ENCODE peak calls at places on chromosome 20, in five cellular contexts. One of them, this sample, is unnamed.

GRCh38 chr20:58900292-58900931 is 47.9 kb downstream of the GNAS start:
- DNase-seq in uterus: no peak
- DNase-seq in ovary: no peak
- DNase-seq in right lobe of liver: no peak
- DNase-seq in H9: no peak
- DNase-seq in this sample: no peak

GRCh38 chr20:61913423-61914225 is 152.1 kb downstream of the TAF4 start:
- DNase-seq in uterus: no peak
- DNase-seq in ovary: no peak
- DNase-seq in right lobe of liver: no peak
- DNase-seq in H9: no peak
- DNase-seq in this sample: no peak

GRCh38 chr20:57502331-57502700 is 22.6 kb downstream of the CTCFL start:
- DNase-seq in uterus: no peak
- DNase-seq in ovary: no peak
- DNase-seq in right lobe of liver: no peak
- DNase-seq in H9: no peak
- DNase-seq in this sample: no peak

GRCh38 chr20:25247100-25247665 is 702 bp upstream of the PYGB start:
- DNase-seq in uterus: peak
- DNase-seq in ovary: no peak
- DNase-seq in right lobe of liver: peak
- DNase-seq in H9: peak
- DNase-seq in this sample: peak

GRCh38 chr20:59577809-59578601 is 26.3 kb upstream of the PHACTR3 start:
- DNase-seq in uterus: no peak
- DNase-seq in ovary: peak
- DNase-seq in right lobe of liver: peak
- DNase-seq in H9: no peak
- DNase-seq in this sample: peak

GRCh38 chr20:62668441-62669027 is 26.2 kb downstream of the SLCO4A1 start:
- DNase-seq in uterus: peak
- DNase-seq in ovary: peak
- DNase-seq in right lobe of liver: no peak
- DNase-seq in H9: peak
- DNase-seq in this sample: no peak

GRCh38 chr20:6868864-6869263 is 101.4 kb downstream of the BMP2 start:
- DNase-seq in uterus: no peak
- DNase-seq in ovary: peak
- DNase-seq in right lobe of liver: no peak
- DNase-seq in H9: no peak
- DNase-seq in this sample: no peak

GRCh38 chr20:13464702-13465101 is 174.0 kb downstream of the TASP1 start:
- DNase-seq in uterus: no peak
- DNase-seq in ovary: no peak
- DNase-seq in right lobe of liver: no peak
- DNase-seq in H9: no peak
- DNase-seq in this sample: no peak

GRCh38 chr20:3760980-3761379 is 6.6 kb downstream of the ADISSP start:
- DNase-seq in uterus: no peak
- DNase-seq in ovary: no peak
- DNase-seq in right lobe of liver: no peak
- DNase-seq in H9: no peak
- DNase-seq in this sample: no peak

GRCh38 chr20:50296450-50297375 is 106.1 kb downstream of the CEBPB start:
- DNase-seq in uterus: peak
- DNase-seq in ovary: peak
- DNase-seq in right lobe of liver: peak
- DNase-seq in H9: no peak
- DNase-seq in this sample: no peak

GRCh38 chr20:13205848-13206434 is 15.1 kb upstream of the ISM1 start:
- DNase-seq in uterus: no peak
- DNase-seq in ovary: no peak
- DNase-seq in right lobe of liver: no peak
- DNase-seq in H9: no peak
- DNase-seq in this sample: no peak

GRCh38 chr20:18058661-18059467 is 1.1 kb upstream of the OVOL2 start:
- DNase-seq in uterus: no peak
- DNase-seq in ovary: no peak
- DNase-seq in right lobe of liver: no peak
- DNase-seq in H9: peak
- DNase-seq in this sample: no peak

GRCh38 chr20:37627060-37627766 is 66.6 kb upstream of the CTNNBL1 start:
- DNase-seq in uterus: no peak
- DNase-seq in ovary: peak
- DNase-seq in right lobe of liver: no peak
- DNase-seq in H9: peak
- DNase-seq in this sample: no peak

GRCh38 chr20:20593447-20594170 is 118.8 kb downstream of the RALGAPA2 start:
- DNase-seq in uterus: no peak
- DNase-seq in ovary: peak
- DNase-seq in right lobe of liver: no peak
- DNase-seq in H9: peak
- DNase-seq in this sample: no peak

GRCh38 chr20:46544576-46544975 is 5.9 kb downstream of the OCSTAMP start:
- DNase-seq in uterus: no peak
- DNase-seq in ovary: no peak
- DNase-seq in right lobe of liver: no peak
- DNase-seq in H9: no peak
- DNase-seq in this sample: no peak

GRCh38 chr20:3247638-3248037 is 8.6 kb upstream of the SLC4A11 start:
- DNase-seq in uterus: no peak
- DNase-seq in ovary: no peak
- DNase-seq in right lobe of liver: no peak
- DNase-seq in H9: no peak
- DNase-seq in this sample: no peak

GRCh38 chr20:45336530-45337366 is 11.5 kb downstream of the SDC4 start:
- DNase-seq in uterus: peak
- DNase-seq in ovary: no peak
- DNase-seq in right lobe of liver: peak
- DNase-seq in H9: no peak
- DNase-seq in this sample: no peak

GRCh38 chr20:35318502-35319157 is 26.4 kb upstream of the FAM83C start:
- DNase-seq in uterus: peak
- DNase-seq in ovary: no peak
- DNase-seq in right lobe of liver: no peak
- DNase-seq in H9: no peak
- DNase-seq in this sample: no peak

GRCh38 chr20:35207950-35208611 is 18.4 kb upstream of the MMP24 start:
- DNase-seq in uterus: peak
- DNase-seq in ovary: peak
- DNase-seq in right lobe of liver: peak
- DNase-seq in H9: peak
- DNase-seq in this sample: peak

DNA sequence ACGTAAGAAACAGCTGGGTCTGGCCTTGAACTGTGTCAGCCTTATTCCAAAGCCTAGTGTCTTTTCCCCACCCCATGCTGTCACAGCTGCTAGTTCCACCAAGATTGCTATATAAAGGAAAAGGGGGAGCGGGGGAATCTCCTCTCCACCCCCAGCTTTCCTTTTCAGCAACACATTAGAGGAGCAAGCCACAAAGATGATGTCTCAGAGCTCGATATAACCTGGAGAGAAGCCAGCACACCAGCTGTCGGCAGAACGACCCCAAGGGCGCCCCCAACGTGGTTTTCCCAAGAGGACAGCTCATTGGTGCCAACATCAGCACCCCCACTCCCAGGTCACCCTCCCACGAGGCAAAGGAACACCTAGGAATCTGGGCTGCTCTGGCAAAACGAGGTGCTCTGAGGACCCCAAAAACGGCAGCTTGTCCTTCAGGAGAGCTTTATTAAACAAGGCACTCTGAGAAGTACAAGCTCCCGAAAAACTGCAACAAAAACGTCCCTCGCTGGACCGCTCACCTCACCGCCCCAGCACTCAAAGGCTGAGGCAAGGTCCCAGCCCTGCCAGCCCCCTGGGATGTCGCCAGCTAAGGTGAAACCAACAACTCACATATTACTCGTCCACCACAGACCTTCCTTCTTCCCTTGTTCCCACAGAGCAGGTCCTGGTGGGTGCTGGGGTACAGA is 36.3 kb downstream of the ATP9A start:
- DNase-seq in uterus: no peak
- DNase-seq in ovary: peak
- DNase-seq in right lobe of liver: no peak
- DNase-seq in H9: no peak
- DNase-seq in this sample: no peak
- H3K27ac ChIP-seq in uterus: peak
- H3K27ac ChIP-seq in ovary: peak
- H3K27ac ChIP-seq in right lobe of liver: no peak
- H3K27ac ChIP-seq in H9: no peak
- H3K27ac ChIP-seq in this sample: no peak

GRCh38 chr20:43942213-43942590 is 27.6 kb downstream of the TOX2 start:
- DNase-seq in uterus: no peak
- DNase-seq in ovary: no peak
- DNase-seq in right lobe of liver: no peak
- DNase-seq in H9: no peak
- DNase-seq in this sample: no peak
- H3K27ac ChIP-seq in uterus: no peak
- H3K27ac ChIP-seq in ovary: no peak
- H3K27ac ChIP-seq in right lobe of liver: peak
- H3K27ac ChIP-seq in H9: no peak
- H3K27ac ChIP-seq in this sample: no peak

DNA sequence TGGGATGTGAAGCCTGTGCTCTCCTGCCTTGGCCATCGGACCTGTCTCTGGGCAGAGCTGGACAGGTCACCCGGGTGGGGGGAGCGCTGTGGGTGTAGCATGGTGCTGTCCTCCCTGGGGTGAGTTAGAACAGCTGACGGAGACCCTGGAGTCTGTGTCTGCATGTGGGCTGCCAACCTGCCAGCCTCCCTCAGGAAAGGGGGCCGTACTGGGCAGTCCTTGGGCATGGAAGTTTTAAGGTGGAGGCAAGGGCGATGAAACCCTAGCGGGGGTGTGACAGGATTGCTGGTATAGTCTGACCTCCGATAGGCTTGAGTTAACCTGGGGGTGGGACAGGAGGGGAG is 2.4 kb downstream of the SOX18 start:
- DNase-seq in uterus: no peak
- DNase-seq in ovary: no peak
- DNase-seq in right lobe of liver: no peak
- DNase-seq in H9: no peak
- DNase-seq in this sample: no peak
- H3K27ac ChIP-seq in uterus: no peak
- H3K27ac ChIP-seq in ovary: no peak
- H3K27ac ChIP-seq in right lobe of liver: no peak
- H3K27ac ChIP-seq in H9: no peak
- H3K27ac ChIP-seq in this sample: no peak

DNA sequence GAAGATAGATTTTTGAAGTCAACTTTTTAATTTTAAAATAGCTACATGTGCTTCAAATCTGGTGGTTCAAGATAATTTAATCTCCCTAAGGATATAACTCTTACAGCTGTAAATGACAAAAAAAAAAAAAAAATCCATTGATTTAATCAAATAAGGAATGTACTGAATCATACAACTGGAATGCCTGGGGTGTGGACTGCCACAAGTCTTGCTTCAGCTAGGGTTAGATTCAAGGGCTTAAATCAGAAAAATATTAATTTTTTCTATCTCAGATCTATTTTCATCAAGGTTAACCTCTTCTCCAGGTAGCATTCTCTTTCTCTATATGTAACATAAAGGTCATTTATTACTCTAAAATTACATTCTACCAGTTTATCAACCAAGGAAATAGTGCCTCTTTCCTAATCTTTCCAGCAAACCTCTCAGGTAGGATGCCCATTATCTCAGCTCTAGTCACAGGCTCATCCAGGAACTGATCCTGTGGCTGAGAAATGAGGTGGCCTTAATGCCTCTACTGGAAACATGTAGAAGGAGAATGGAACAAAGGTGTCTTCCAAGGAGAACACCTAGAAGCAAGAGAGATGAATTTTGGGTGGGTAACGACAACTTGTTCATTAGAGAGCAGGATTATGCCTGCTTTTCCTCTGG is 466.9 kb downstream of the CBLN4 start:
- DNase-seq in uterus: no peak
- DNase-seq in ovary: no peak
- DNase-seq in right lobe of liver: no peak
- DNase-seq in H9: no peak
- DNase-seq in this sample: no peak
- H3K27ac ChIP-seq in uterus: no peak
- H3K27ac ChIP-seq in ovary: no peak
- H3K27ac ChIP-seq in right lobe of liver: no peak
- H3K27ac ChIP-seq in H9: no peak
- H3K27ac ChIP-seq in this sample: no peak

DNA sequence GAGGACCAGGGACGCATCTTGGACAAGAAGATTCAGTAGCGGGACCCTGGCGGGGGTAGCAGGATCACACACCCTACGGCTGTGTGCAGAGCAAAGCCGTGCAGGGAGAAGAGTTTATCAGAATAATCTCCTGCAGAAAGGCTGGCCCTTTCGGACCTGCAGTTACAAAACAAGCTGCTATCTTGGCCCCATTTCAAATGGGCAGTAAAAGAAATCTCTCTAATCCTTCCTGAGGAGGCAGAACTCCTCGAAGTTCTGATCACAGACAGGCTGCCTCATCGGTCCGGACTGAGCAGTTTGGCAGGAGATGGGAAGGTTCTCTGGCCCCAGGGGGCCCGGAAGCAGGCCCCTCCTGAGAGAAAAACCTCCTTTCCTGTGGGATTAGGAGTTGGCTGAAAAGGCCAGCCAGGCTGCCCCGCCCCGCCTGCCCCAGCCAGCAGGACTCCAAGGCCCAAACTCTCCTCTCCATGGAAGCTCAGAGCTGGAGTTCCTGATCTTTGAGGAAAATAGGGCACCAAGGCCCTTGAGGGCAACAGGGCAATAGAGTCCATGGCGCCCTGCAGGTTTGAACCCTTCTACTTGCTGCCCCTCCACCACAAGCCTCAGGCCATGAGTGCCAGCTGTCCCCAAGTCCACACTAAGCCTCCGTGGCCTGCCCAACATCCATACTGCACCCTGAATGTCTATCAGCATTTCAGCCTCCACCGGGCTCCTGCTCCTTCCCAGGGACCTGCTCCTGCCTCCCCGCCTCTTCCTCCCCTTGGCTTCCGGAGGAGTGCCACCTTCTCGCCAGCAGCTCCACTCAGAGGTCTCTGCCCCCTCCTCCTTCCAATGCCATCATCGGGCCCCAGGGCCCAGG is 141.3 kb downstream of the PREX1 start:
- DNase-seq in uterus: peak
- DNase-seq in ovary: no peak
- DNase-seq in right lobe of liver: peak
- DNase-seq in H9: no peak
- DNase-seq in this sample: no peak
- H3K27ac ChIP-seq in uterus: no peak
- H3K27ac ChIP-seq in ovary: no peak
- H3K27ac ChIP-seq in right lobe of liver: peak
- H3K27ac ChIP-seq in H9: no peak
- H3K27ac ChIP-seq in this sample: peak

DNA sequence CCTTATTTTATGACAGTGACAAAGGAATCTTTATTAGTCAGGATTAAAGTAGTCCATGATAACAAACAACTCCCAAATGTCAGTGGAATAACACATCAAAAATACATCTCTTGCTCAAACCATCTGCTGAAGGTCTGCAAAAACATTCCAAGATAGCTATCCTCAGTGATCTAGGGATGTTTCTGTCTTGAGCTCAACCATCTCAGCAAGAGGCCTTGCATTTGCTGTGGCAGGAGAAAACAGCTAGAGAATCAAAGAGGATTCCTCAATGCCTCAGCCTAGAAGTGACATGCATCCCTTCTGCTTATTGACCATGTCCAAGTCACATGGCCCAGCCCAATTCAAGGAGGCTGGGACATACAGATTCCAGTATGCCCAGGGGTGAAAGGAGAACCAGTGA is 269.4 kb downstream of the PLCB1 start:
- DNase-seq in uterus: no peak
- DNase-seq in ovary: no peak
- DNase-seq in right lobe of liver: no peak
- DNase-seq in H9: no peak
- DNase-seq in this sample: no peak
- H3K27ac ChIP-seq in uterus: no peak
- H3K27ac ChIP-seq in ovary: no peak
- H3K27ac ChIP-seq in right lobe of liver: no peak
- H3K27ac ChIP-seq in H9: no peak
- H3K27ac ChIP-seq in this sample: no peak